ENCODE peak calls at places on chromosomes 16 and 17, in eight cellular contexts. A is sigmoid colon; B is cardiac fibroblast; W is GM10248; H is Calu3; O is CD4-positive, alpha-beta T cell; I is right atrium auricular region; M is tibial nerve. Z is an unnamed sample.

GRCh38 chr17:8753976-8754440 is 4.3 kb downstream of the SPDYE4 start:
- DNase-seq in A (no peak), B (peak), W (peak), H (no peak), O (no peak), I (no peak), M (no peak), Z (no peak)

GRCh38 chr16:53071748-53072301 is 17.0 kb downstream of the CHD9 start:
- DNase-seq in A (peak), B (peak), W (peak), H (no peak), O (no peak), I (no peak), M (peak), Z (peak)

GRCh38 chr17:43860927-43861622 is 14.1 kb downstream of the CD300LG start:
- DNase-seq in A (peak), B (no peak), W (no peak), H (no peak), O (no peak), I (no peak), M (no peak), Z (peak)

GRCh38 chr17:8060274-8060673 is 21.4 kb downstream of the ALOX15B start:
- DNase-seq in A (peak), B (peak), W (peak), H (peak), O (peak), I (peak), M (peak), Z (peak)

GRCh38 chr16:88613-89012 is 10.6 kb downstream of the MPG start:
- DNase-seq in A (no peak), B (no peak), W (no peak), H (no peak), O (no peak), I (no peak), M (no peak), Z (no peak)

GRCh38 chr16:74825941-74826340 is 51.3 kb upstream of the FA2H start:
- DNase-seq in A (no peak), B (no peak), W (no peak), H (no peak), O (no peak), I (no peak), M (no peak), Z (no peak)

GRCh38 chr16:85286970-85287814 is 174.9 kb upstream of the CIBAR2 start:
- DNase-seq in A (peak), B (peak), W (no peak), H (no peak), O (no peak), I (peak), M (no peak), Z (no peak)

GRCh38 chr17:48981927-48982539 is 13.6 kb upstream of the GIP start:
- DNase-seq in A (no peak), B (no peak), W (no peak), H (no peak), O (no peak), I (peak), M (no peak), Z (no peak)

GRCh38 chr16:27290582-27290981 is 22.0 kb upstream of the NSMCE1 start:
- DNase-seq in A (no peak), B (no peak), W (no peak), H (no peak), O (no peak), I (no peak), M (no peak), Z (no peak)

GRCh38 chr16:11101695-11102522 is 154.1 kb downstream of the SOCS1 start:
- DNase-seq in A (no peak), B (peak), W (no peak), H (no peak), O (no peak), I (no peak), M (no peak), Z (no peak)
- TF ChIP-seq CTCF in A (no peak), B (peak), W (no peak), H (no peak), O (no peak), I (no peak), M (no peak), Z (no peak)

GRCh38 chr17:36482611-36483504 is 3.6 kb upstream of the ZNHIT3 start:
- DNase-seq in A (peak), B (peak), W (peak), H (peak), O (peak), I (peak), M (peak), Z (peak)
- TF ChIP-seq CTCF in A (peak), B (peak), W (peak), H (peak), O (peak), I (peak), M (peak), Z (peak)

GRCh38 chr16:88005148-88005547 is 53.9 kb downstream of the BANP start:
- DNase-seq in A (peak), B (no peak), W (no peak), H (no peak), O (no peak), I (no peak), M (no peak), Z (no peak)
- TF ChIP-seq CTCF in A (no peak), B (peak), W (peak), H (no peak), O (no peak), I (no peak), M (peak), Z (no peak)

GRCh38 chr17:62725791-62726249 is 82.3 kb downstream of the MARCHF10 start:
- DNase-seq in A (no peak), B (no peak), W (no peak), H (peak), O (no peak), I (no peak), M (no peak), Z (no peak)

GRCh38 chr17:62724398-62725146 is 83.5 kb downstream of the MARCHF10 start:
- DNase-seq in A (peak), B (no peak), W (peak), H (no peak), O (peak), I (no peak), M (no peak), Z (no peak)

GRCh38 chr17:62723842-62724241 is 84.3 kb downstream of the MARCHF10 start:
- DNase-seq in A (no peak), B (no peak), W (no peak), H (no peak), O (no peak), I (no peak), M (no peak), Z (no peak)

GRCh38 chr17:62732125-62732524 is 76.0 kb downstream of the MARCHF10 start:
- DNase-seq in A (no peak), B (no peak), W (no peak), H (no peak), O (no peak), I (no peak), M (no peak), Z (no peak)

GRCh38 chr17:62727916-62728672 is 80.0 kb downstream of the MARCHF10 start:
- DNase-seq in A (peak), B (no peak), W (no peak), H (no peak), O (no peak), I (no peak), M (no peak), Z (no peak)
- TF ChIP-seq CTCF in A (no peak), B (no peak), W (peak), H (no peak), O (no peak), I (no peak), M (no peak), Z (no peak)

DNA sequence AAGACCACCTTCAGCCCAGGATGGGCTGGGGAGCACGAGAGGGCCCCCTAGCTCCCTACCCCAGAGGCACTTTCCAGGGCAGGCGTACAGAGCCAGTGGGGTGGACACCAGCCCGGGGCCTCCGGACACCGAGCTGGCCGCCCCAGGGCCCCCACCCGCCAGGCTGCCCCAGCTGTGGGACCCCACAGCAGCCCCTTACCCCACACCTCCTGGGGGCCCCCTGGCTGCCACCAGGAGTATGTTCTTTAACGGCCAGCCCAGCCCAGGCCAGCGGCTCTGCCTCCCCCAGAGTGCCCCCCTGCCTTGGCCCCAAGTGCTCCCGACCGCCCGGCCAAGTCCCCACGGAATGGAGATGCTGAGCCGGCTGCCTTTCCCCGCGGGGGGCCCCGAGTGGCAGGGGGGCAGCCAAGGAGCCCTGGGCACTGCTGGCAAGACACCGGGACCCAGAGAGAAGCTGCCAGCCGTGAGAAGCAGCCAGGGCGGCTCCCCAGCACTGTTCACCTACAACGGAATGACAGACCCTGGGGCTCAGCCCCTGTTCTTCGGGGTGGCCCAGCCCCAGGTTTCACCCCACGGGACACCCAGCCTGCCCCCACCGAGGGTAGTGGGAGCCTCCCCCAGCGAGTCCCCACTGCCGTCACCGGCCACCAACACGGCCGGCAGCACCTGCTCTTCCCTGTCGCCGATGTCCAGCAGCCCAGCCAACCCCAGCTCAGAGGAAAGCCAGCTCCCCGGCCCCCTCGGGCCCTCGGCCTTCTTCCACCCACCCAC is 24.3 kb upstream of the ZFPM1 start:
- DNase-seq in A (no peak), B (no peak), W (no peak), H (no peak), O (no peak), I (no peak), M (no peak), Z (no peak)
- TF ChIP-seq CTCF in A (no peak), B (peak), W (no peak), H (no peak), O (no peak), I (no peak), M (no peak), Z (no peak)

Z was measured in upper lobe of right lung.